ENCODE peak calls at places on chromosomes 12 and 14, in eight cellular contexts. H is stomach; Y is NCI-H748 treated with DMSO at 0.1 percent for 48 hours; K is activated naive CD8-positive, alpha-beta T cell treated with anti-CD3 and anti-CD28 coated beads, Interleukin-2, amount 50 U/mL, for 24 hours; D is AG10803; Q is Peyer's patch; T is CD8-positive, alpha-beta T cell; E is CD4-positive, alpha-beta T cell. X is an unnamed sample.

GRCh38 chr12:51330186-51330585 is 6.2 kb upstream of the BIN2 start:
- DNase-seq in H (no peak), Y (no peak), K (no peak), D (no peak), Q (no peak), T (no peak), E (no peak), X (no peak)

GRCh38 chr12:40697566-40698257 is 5.5 kb downstream of the CNTN1 start:
- DNase-seq in H (no peak), Y (peak), K (no peak), D (no peak), Q (no peak), T (no peak), E (no peak), X (peak)

GRCh38 chr12:122097641-122098364 is 19.2 kb downstream of the MLXIP start:
- DNase-seq in H (peak), Y (no peak), K (no peak), D (no peak), Q (no peak), T (no peak), E (no peak), X (no peak)

GRCh38 chr12:116400671-116401357 is 123.3 kb upstream of the MED13L start:
- DNase-seq in H (no peak), Y (no peak), K (no peak), D (no peak), Q (no peak), T (no peak), E (no peak), X (no peak)

GRCh38 chr14:34018125-34018524 is 67.3 kb upstream of the EGLN3 start:
- DNase-seq in H (no peak), Y (no peak), K (no peak), D (no peak), Q (no peak), T (no peak), E (no peak), X (no peak)

GRCh38 chr14:75282166-75282547 is 3.5 kb downstream of the FOS start:
- DNase-seq in H (no peak), Y (no peak), K (no peak), D (peak), Q (no peak), T (peak), E (no peak), X (no peak)

GRCh38 chr12:125403145-125403789 is 338.0 kb downstream of the AACS start:
- DNase-seq in H (no peak), Y (peak), K (peak), D (peak), Q (no peak), T (no peak), E (no peak), X (peak)

GRCh38 chr14:101836131-101836530 is 74.6 kb downstream of the PPP2R5C start:
- DNase-seq in H (no peak), Y (no peak), K (no peak), D (no peak), Q (no peak), T (no peak), E (no peak), X (no peak)

GRCh38 chr12:117408161-117408791 is 46.9 kb upstream of the NOS1 start:
- DNase-seq in H (peak), Y (no peak), K (no peak), D (peak), Q (no peak), T (no peak), E (no peak), X (no peak)

GRCh38 chr14:99038401-99038800 is 233.6 kb downstream of the BCL11B start:
- DNase-seq in H (peak), Y (no peak), K (no peak), D (peak), Q (no peak), T (no peak), E (no peak), X (no peak)

GRCh38 chr12:51923506-51924365 is 16.4 kb downstream of the ACVRL1 start:
- DNase-seq in H (peak), Y (no peak), K (peak), D (peak), Q (peak), T (peak), E (peak), X (no peak)

GRCh38 chr12:89525002-89525823 is 617 bp upstream of the GALNT4 start:
- DNase-seq in H (peak), Y (peak), K (peak), D (peak), Q (peak), T (no peak), E (no peak), X (no peak)

GRCh38 chr12:6267007-6267721 is 43.3 kb upstream of the PLEKHG6 start:
- DNase-seq in H (no peak), Y (no peak), K (peak), D (peak), Q (no peak), T (no peak), E (no peak), X (no peak)

GRCh38 chr12:79233341-79233761 is 368.8 kb downstream of the SYT1 start:
- DNase-seq in H (no peak), Y (peak), K (no peak), D (no peak), Q (no peak), T (no peak), E (no peak), X (no peak)

GRCh38 chr12:12405882-12406281 is 49.0 kb downstream of the BORCS5 start:
- DNase-seq in H (peak), Y (no peak), K (no peak), D (no peak), Q (no peak), T (no peak), E (no peak), X (no peak)

GRCh38 chr12:53005215-53005985 is 856 bp upstream of the EIF4B start:
- DNase-seq in H (no peak), Y (no peak), K (peak), D (no peak), Q (no peak), T (no peak), E (no peak), X (no peak)

GRCh38 chr14:68978550-68978911 is 571 bp downstream of the ACTN1 start:
- DNase-seq in H (peak), Y (peak), K (peak), D (peak), Q (no peak), T (no peak), E (no peak), X (no peak)